ENCODE peak calls at places on chromosome 18, in nine cellular contexts. V is endothelial cell of umbilical vein, F is Caco-2, O is Peyer's patch, D is sigmoid colon, Q is neural progenitor cell, Z is body of pancreas, R is NT2/D1, H is kidney. P is an unnamed sample.
A peak's percentile ranks its signal among the peaks of the same experiment; 100 is the strongest.

GRCh38 chr18:46260016-46260878 is 156.1 kb downstream of the HAUS1 start:
- DNase-seq in V (no peak), F (no peak), O (no peak), D (no peak), Q (no peak), Z (no peak), R (no peak), H (no peak), P (no peak)

GRCh38 chr18:74390900-74391299 is 66.2 kb downstream of the DIPK1C start:
- DNase-seq in V (no peak), F (no peak), O (no peak), D (no peak), Q (no peak), Z (no peak), R (no peak), H (no peak), P (no peak)

GRCh38 chr18:49878996-49879585 is 65.8 kb upstream of the ACAA2 start:
- DNase-seq in V (no peak), F (no peak), O (no peak), D (no peak), Q (no peak), Z (no peak), R (no peak), H (no peak), P (no peak)

GRCh38 chr18:7236899-7237298 is 6.0 kb downstream of the LRRC30 start:
- DNase-seq in V (no peak), F (no peak), O (no peak), D (no peak), Q (no peak), Z (no peak), R (no peak), H (no peak), P (no peak)

GRCh38 chr18:76493213-76494107 is 1.6 kb downstream of the ZNF516 start:
- DNase-seq in V (peak; percentile 51), F (no peak), O (no peak), D (no peak), Q (peak; percentile 68), Z (no peak), R (no peak), H (no peak), P (no peak)

GRCh38 chr18:60596928-60597327 is 224.4 kb upstream of the MC4R start:
- DNase-seq in V (no peak), F (no peak), O (no peak), D (no peak), Q (no peak), Z (no peak), R (no peak), H (no peak), P (no peak)

GRCh38 chr18:32249147-32249546 is 59.3 kb downstream of the MEP1B start:
- DNase-seq in V (no peak), F (no peak), O (no peak), D (no peak), Q (no peak), Z (no peak), R (no peak), H (no peak), P (no peak)

GRCh38 chr18:63376493-63377053 is 9.6 kb upstream of the KDSR start:
- DNase-seq in V (no peak), F (no peak), O (no peak), D (no peak), Q (no peak), Z (no peak), R (no peak), H (no peak), P (no peak)

GRCh38 chr18:77067315-77068061 is 65.1 kb downstream of the MBP start:
- DNase-seq in V (peak; percentile 86), F (no peak), O (peak; percentile 71), D (peak; percentile 84), Q (no peak), Z (peak; percentile 71), R (no peak), H (no peak), P (no peak)

GRCh38 chr18:35171315-35171987 is 69.4 kb upstream of the ZNF397 start:
- DNase-seq in V (no peak), F (no peak), O (no peak), D (no peak), Q (no peak), Z (no peak), R (no peak), H (no peak), P (no peak)

GRCh38 chr18:10926565-10927194 is 222.7 kb downstream of the PIEZO2 start:
- DNase-seq in V (peak; percentile 91), F (no peak), O (no peak), D (no peak), Q (no peak), Z (no peak), R (no peak), H (no peak), P (no peak)

DNA sequence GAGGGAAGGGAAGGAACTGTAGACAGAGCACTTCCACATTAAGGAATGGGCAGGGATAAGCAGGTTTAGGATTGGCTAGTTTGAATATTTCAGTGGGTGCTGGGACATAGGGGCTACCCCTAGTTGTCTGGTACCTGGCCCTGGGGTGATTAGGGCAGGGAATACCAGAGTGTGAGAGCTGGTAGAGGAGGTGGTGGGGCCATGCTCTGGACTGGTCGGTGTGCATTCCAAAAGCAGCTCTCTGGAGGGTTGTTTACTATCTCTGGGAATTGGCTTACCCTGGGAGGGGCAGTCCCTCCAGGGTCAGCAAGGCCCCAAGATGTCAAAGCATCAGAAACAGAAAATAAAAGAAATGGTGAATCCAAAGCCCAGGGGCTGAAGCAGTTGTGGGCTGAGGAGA is 103.8 kb downstream of the LAMA3 start:
- DNase-seq in V (no peak), F (peak; percentile 38), O (no peak), D (no peak), Q (no peak), Z (no peak), R (no peak), H (no peak), P (no peak)
- H3K4me1 ChIP-seq in V (no peaks in the 10 kb centered on the region), F (peaks cover 12% of the 10 kb centered on the region), O (no peaks in the 10 kb centered on the region), D (no peaks in the 10 kb centered on the region), Q (no peaks in the 10 kb centered on the region), Z (no peaks in the 10 kb centered on the region), R (no peaks in the 10 kb centered on the region), H (no peaks in the 10 kb centered on the region), P (no peaks in the 10 kb centered on the region)

DNA sequence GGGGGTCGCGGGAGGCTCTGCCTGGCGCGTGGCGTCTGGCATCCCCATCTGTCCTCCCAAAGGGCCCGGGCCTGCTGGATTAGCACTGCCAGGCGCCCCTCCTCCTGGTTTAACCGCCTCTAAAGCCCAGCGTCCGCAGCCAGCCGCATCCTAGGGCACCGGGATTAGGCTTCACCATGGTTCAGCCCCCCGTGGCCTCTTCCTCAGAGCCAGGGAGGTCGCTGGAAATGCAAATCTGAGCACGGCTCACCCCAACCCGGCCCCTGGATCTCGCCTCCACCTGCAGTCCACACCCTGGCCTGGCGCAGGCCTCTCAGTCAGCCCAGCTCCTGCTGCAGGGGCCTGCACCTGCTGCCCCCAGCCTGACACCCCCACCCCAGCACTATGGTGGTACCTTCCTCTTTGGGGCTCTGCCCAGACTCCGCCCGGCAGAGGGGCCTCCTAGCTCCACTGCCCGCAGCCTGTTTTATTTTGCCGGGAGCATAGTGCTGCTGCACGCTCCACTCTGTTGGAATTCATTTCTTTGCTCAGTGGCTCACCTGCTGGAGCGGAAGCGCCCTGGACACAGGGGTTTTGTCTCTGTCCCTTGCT is 13.2 kb downstream of the PRELID3A start:
- DNase-seq in V (no peak), F (no peak), O (no peak), D (no peak), Q (peak; percentile 90), Z (no peak), R (no peak), H (no peak), P (no peak)
- H3K4me3 ChIP-seq in V (no peak overlapping the region), F (no peak overlapping the region), O (peak overlapping the region; percentile 42), D (peak overlapping the region; percentile 38), Q (peak overlapping the region; percentile 58), Z (no peak overlapping the region), R (peak overlapping the region; percentile 21), H (no peak overlapping the region), P (no peak overlapping the region)

GRCh38 chr18:3492721-3493120 is 42.7 kb downstream of the TGIF1 start:
- DNase-seq in V (no peak), F (no peak), O (no peak), D (no peak), Q (no peak), Z (no peak), R (no peak), H (no peak), P (no peak)

GRCh38 chr18:3494245-3494526 is 44.2 kb downstream of the TGIF1 start:
- DNase-seq in V (no peak), F (no peak), O (no peak), D (no peak), Q (no peak), Z (no peak), R (no peak), H (no peak), P (no peak)

GRCh38 chr18:3493501-3494244 is 43.7 kb downstream of the TGIF1 start:
- DNase-seq in V (no peak), F (no peak), O (no peak), D (no peak), Q (peak; percentile 30), Z (no peak), R (no peak), H (no peak), P (no peak)

GRCh38 chr18:3494569-3494968 is 44.6 kb downstream of the TGIF1 start:
- DNase-seq in V (no peak), F (no peak), O (no peak), D (no peak), Q (no peak), Z (no peak), R (no peak), H (no peak), P (no peak)

DNA sequence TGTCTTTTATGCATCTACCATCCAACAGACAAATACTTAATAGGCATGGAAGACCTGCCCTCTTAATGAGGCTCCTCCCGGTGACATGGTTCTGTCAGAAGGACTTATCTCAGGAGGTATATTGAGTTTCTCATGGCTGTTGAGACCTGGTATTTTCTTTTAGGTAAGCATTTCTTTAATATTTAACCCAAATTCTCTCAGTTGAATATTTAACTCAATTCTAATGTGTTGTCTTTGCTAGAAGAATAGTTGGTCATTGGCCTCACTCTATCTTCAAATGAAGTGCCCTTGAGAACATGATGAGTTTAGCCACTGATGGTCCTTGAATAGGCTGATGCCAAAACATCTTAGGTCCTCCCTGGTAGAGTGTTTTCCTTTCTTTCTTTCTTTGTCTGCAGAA is 42.2 kb downstream of the TGIF1 start:
- DNase-seq in V (no peak), F (no peak), O (no peak), D (no peak), Q (no peak), Z (no peak), R (no peak), H (no peak), P (no peak)
- H3K4me1 ChIP-seq in V (no peaks in the 10 kb centered on the region), F (peaks cover 12% of the 10 kb centered on the region), O (no peaks in the 10 kb centered on the region), D (no peaks in the 10 kb centered on the region), Q (peaks cover 15% of the 10 kb centered on the region), Z (no peaks in the 10 kb centered on the region), R (no peaks in the 10 kb centered on the region), H (peaks cover 2% of the 10 kb centered on the region), P (no peaks in the 10 kb centered on the region)

DNA sequence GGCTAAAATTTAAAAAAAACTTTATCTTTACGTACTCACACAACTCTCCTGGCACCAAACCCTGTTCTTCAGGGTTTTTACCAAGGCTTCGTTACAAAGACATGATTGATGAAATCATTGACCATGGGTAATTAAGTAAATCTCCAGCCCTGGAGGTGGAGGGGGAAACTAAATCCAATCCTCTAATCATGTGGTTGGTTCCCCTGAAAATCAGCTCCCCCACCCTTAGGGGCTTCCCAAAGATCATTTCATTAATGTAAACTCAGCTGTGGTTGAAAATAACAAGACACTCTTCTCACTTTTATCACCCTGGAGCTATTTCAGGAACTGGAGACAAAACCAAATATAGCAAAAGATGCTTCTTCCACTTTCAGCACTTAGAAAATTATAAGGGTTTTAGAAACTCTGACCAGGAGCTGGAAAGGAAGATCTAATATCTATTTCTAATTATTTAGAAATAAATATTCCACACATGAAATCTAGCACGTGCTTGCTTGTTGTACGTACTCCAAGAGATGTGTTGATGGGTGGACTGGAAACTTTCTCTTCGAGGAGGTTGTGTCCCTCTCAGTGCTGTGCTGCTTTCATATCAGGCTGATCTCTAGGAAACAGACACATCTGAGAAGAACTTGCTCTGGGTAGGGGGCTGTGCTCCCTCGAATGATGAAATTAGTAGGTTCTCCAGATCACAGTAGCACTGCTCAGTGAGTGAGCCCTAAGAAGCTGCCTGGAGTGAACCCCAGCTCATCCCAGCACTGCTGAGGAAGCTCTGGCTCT is 67.2 kb downstream of the SMAD4 start:
- DNase-seq in V (no peak), F (no peak), O (no peak), D (no peak), Q (no peak), Z (no peak), R (no peak), H (no peak), P (no peak)
- H3K4me3 ChIP-seq in V (no peak overlapping the region), F (no peak overlapping the region), O (no peak overlapping the region), D (no peak overlapping the region), Q (no peak overlapping the region), Z (no peak overlapping the region), R (no peak overlapping the region), H (no peak overlapping the region), P (no peak overlapping the region)